ENCODE peak calls at places on chromosome 2, in four cellular contexts. F, K, R and T are unnamed samples.
A peak's percentile ranks its signal among the peaks of the same experiment; 100 is the strongest.

GRCh38 chr2:82789886-82790276 is 1669.2 kb downstream of the SUCLG1 start:
- DNase-seq in K (no peak), F (no peak), R (no peak), T (no peak)

GRCh38 chr2:107511970-107512789 is 314.5 kb upstream of the RGPD4 start:
- DNase-seq in R (no peak), F (no peak), K (no peak), T (no peak)

GRCh38 chr2:169300617-169301530 is 61.5 kb downstream of the LRP2 start:
- DNase-seq in F (no peak), K (no peak), R (no peak), T (no peak)

GRCh38 chr2:240902615-240903041 is 3.5 kb upstream of the CROCC2 start:
- DNase-seq in F (no peak), K (no peak), R (no peak), T (no peak)

GRCh38 chr2:104658840-104659591 is 194.9 kb upstream of the POU3F3 start:
- DNase-seq in F (no peak), R (no peak), K (no peak), T (no peak)

GRCh38 chr2:237956402-237956736 is 10.4 kb upstream of the UBE2F start:
- DNase-seq in R (no peak), F (no peak), K (no peak), T (no peak)

GRCh38 chr2:235510305-235510704 is 16.5 kb downstream of the AGAP1 start:
- DNase-seq in K (no peak), R (no peak), F (no peak), T (no peak)

GRCh38 chr2:86446060-86446459 is 4.9 kb downstream of the KDM3A start:
- DNase-seq in F (no peak), R (no peak), K (no peak), T (no peak)

GRCh38 chr2:25311866-25312575 is 29.7 kb downstream of the DNMT3A start:
- DNase-seq in R (no peak), K (no peak), F (no peak), T (no peak)

GRCh38 chr2:75640621-75641121 is 5.9 kb upstream of the MRPL19 start:
- DNase-seq in K (peak; percentile 19), F (peak; percentile 69), R (peak; percentile 51), T (peak; percentile 48)

GRCh38 chr2:240812721-240813120 is 7.3 kb downstream of the KIF1A start:
- DNase-seq in F (no peak), R (no peak), K (no peak), T (no peak)

GRCh38 chr2:18722101-18722500 is 132.7 kb upstream of the NT5C1B start:
- DNase-seq in F (no peak), R (no peak), K (no peak), T (no peak)

GRCh38 chr2:51534176-51534575 is 502.2 kb upstream of the NRXN1 start:
- DNase-seq in K (no peak), F (peak; percentile 60), R (no peak), T (no peak)

GRCh38 chr2:215982465-215982875 is 30.9 kb downstream of the MREG start:
- DNase-seq in F (no peak), R (no peak), K (no peak), T (peak; percentile 27)

GRCh38 chr2:7748717-7749415 is 831.7 kb downstream of the RNF144A start:
- DNase-seq in F (peak; percentile 20), K (no peak), R (no peak), T (no peak)

GRCh38 chr2:11988691-11989465 is 242.4 kb downstream of the LPIN1 start:
- DNase-seq in K (no peak), F (no peak), R (no peak), T (no peak)

GRCh38 chr2:100791294-100791935 is 28.5 kb upstream of the NPAS2 start:
- DNase-seq in R (no peak), F (no peak), K (no peak), T (no peak)

GRCh38 chr2:75607988-75608683 is 38.4 kb upstream of the MRPL19 start:
- DNase-seq in F (no peak), K (no peak), R (no peak), T (no peak)

GRCh38 chr2:23386422-23387220 is 1.6 kb downstream of the KLHL29 start:
- DNase-seq in K (no peak), R (peak; percentile 47), F (peak; percentile 48), T (peak; percentile 64)

GRCh38 chr2:98734823-98735260 is 3.9 kb upstream of the MGAT4A start:
- DNase-seq in R (no peak), F (no peak), K (no peak), T (no peak)

GRCh38 chr2:42567389-42567788 is 1.0 kb upstream of the MTA3 start:
- DNase-seq in F (no peak), R (no peak), K (no peak), T (no peak)

GRCh38 chr2:205361272-205361671 is 321.0 kb upstream of the NRP2 start:
- DNase-seq in F (no peak), K (no peak), R (no peak), T (no peak)

GRCh38 chr2:80281083-80281482 is 23.5 kb downstream of the LRRTM1 start:
- DNase-seq in R (no peak), K (no peak), F (no peak), T (no peak)
- TF ChIP-seq CTCF in R (no peak), K (no peak), F (no peak), T (no peak)

GRCh38 chr2:37851428-37851827 is 73.7 kb upstream of the RMDN2 start:
- DNase-seq in R (no peak), K (no peak), F (no peak), T (no peak)
- TF ChIP-seq CTCF in R (no peak), K (no peak), F (no peak), T (no peak)

GRCh38 chr2:20682166-20682565 is 15.2 kb downstream of the GDF7 start:
- DNase-seq in R (no peak), K (no peak), F (no peak), T (no peak)
- TF ChIP-seq CTCF in R (peak; percentile 35), K (no peak), F (peak; percentile 74), T (peak; percentile 48)

GRCh38 chr2:46937457-46937856 is 21.9 kb upstream of the MCFD2 start:
- DNase-seq in R (no peak), K (no peak), F (no peak), T (no peak)
- TF ChIP-seq CTCF in R (peak; percentile 24), K (peak; percentile 41), F (peak; percentile 48), T (peak; percentile 35)

DNA sequence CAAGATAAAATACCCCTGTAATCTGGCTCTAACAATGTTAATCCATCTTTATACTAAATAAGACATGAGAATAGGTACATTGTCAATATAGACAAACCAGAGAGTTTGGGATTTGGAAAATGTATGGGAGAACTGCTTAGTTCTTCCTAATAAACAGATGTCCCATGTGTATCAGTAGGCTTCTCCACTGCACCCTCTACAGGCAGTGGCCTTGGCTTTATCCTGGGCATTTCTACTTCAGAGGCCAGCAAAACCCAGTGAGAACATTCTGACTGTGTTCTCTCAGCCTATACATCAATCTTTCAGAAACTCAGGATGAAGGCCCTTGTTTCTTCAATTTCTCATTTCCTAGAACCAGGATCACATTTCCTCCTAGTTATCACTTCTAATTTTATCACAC is 1167.5 kb upstream of the ACVR2A start:
- DNase-seq in K (no peak), F (no peak), R (no peak), T (no peak)
- TF ChIP-seq CTCF in K (no peak), F (no peak), R (no peak), T (no peak)

GRCh38 chr2:188292446-188293239 is 969 bp downstream of the GULP1 start:
- DNase-seq in R (no peak), F (peak; percentile 72), K (no peak), T (no peak)

GRCh38 chr2:188291142-188291616 is 495 bp upstream of the GULP1 start:
- DNase-seq in R (no peak), K (no peak), F (peak; percentile 10), T (no peak)

GRCh38 chr2:188293601-188294482 is 2.2 kb downstream of the GULP1 start:
- DNase-seq in R (no peak), K (no peak), F (peak; percentile 72), T (no peak)

GRCh38 chr2:188294547-188294946 is 2.9 kb downstream of the GULP1 start:
- DNase-seq in F (no peak), K (no peak), R (no peak), T (no peak)

DNA sequence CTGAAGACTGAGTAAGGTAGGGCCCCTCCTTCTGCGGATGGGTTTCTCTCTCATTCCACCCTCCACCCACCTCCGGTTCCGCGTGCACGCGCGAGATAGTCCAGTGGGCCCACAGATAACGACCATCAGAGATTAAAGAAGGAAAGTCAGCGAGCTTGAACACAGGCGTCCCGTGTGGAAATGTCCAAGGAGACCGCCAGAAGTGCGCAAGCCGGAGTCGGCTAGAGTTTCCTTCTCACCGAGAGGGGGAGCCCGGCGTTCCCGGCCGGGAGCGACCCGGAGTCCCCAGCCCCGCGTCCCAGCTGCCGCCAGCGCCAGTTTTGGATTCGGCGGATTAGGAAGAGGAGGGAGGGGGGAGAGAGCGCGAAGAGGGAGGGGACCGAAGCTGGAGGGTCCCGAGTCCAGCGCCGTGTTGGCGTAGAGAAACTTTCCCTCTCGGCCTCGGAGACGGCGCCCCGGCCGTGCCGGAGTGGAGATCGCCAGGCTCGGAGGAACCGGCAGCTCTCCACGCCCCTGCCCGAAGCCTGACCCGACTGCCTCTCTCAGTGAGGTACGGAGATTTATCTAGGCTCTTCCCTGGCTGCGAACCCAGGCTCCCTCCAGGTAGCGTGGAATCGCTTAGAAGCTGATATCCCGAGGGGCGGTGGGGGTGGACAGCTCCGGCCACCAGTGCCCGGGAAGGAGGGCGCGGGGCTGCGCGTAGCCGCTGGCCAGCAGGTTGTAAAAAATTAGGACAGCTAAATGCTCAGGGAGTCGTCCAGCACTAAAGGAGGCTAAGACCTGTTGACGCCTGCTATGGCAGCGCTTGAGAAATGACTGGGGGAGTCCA is at the start of gene GULP1:
- DNase-seq in F (peak; percentile 78), R (peak; percentile 30), K (no peak), T (peak; percentile 36)
- TF ChIP-seq CTCF in F (peak; percentile 62), R (peak; percentile 23), K (no peak), T (peak; percentile 34)